ENCODE peak calls at places on chromosome 20, in six cellular contexts. K is cardiac muscle cell; J is CD4-positive, alpha-beta memory T cell; U is left ventricle myocardium inferior; T is colonic mucosa; Z is sigmoid colon. V is an unnamed sample. For H3K27me3, the result is how much of the 10 kb centered on the place peaks cover.

GRCh38 chr20:8774412-8774811 is 294.5 kb upstream of the PLCB4 start:
- DNase-seq in K (no peak), J (no peak), U (no peak), T (no peak), Z (no peak), V (no peak)

GRCh38 chr20:58078741-58079522 is 149.5 kb downstream of the ANKRD60 start:
- DNase-seq in K (peak), J (no peak), U (no peak), T (peak), Z (no peak), V (peak)

GRCh38 chr20:57263767-57264150 is 2.7 kb downstream of the BMP7 start:
- DNase-seq in K (no peak), J (no peak), U (no peak), T (no peak), Z (no peak), V (no peak)

GRCh38 chr20:50629675-50630055 is 61.7 kb downstream of the RIPOR3 start:
- DNase-seq in K (no peak), J (no peak), U (no peak), T (no peak), Z (no peak), V (no peak)

GRCh38 chr20:45066372-45066771 is 34.6 kb downstream of the KCNS1 start:
- DNase-seq in K (peak), J (no peak), U (no peak), T (no peak), Z (no peak), V (no peak)

GRCh38 chr20:59631751-59632380 is 27.5 kb downstream of the PHACTR3 start:
- DNase-seq in K (no peak), J (no peak), U (no peak), T (no peak), Z (peak), V (peak)

GRCh38 chr20:13333793-13334192 is 112.7 kb downstream of the ISM1 start:
- DNase-seq in K (peak), J (no peak), U (no peak), T (peak), Z (no peak), V (no peak)

GRCh38 chr20:43938932-43939761 is 24.5 kb downstream of the TOX2 start:
- DNase-seq in K (peak), J (no peak), U (peak), T (peak), Z (peak), V (peak)

GRCh38 chr20:44901972-44902371 is 7.9 kb upstream of the PABPC1L start:
- DNase-seq in K (no peak), J (no peak), U (no peak), T (no peak), Z (no peak), V (no peak)

GRCh38 chr20:17648306-17648646 is 33.8 kb downstream of the RRBP1 start:
- DNase-seq in K (no peak), J (no peak), U (no peak), T (no peak), Z (peak), V (no peak)

GRCh38 chr20:7540923-7541322 is 399.3 kb downstream of the HAO1 start:
- DNase-seq in K (peak), J (no peak), U (no peak), T (no peak), Z (no peak), V (no peak)

GRCh38 chr20:15865553-15865952 is 707.7 kb downstream of the KIF16B start:
- DNase-seq in K (no peak), J (no peak), U (no peak), T (no peak), Z (no peak), V (no peak)

GRCh38 chr20:58246346-58246745 is 17.9 kb upstream of the ANKRD60 start:
- DNase-seq in K (peak), J (no peak), U (no peak), T (no peak), Z (no peak), V (peak)

GRCh38 chr20:36573798-36574277 is 441 bp downstream of the TGIF2 start:
- DNase-seq in K (no peak), J (peak), U (peak), T (peak), Z (peak), V (no peak)

GRCh38 chr20:36384022-36384619 is 78.0 kb downstream of the DLGAP4 start:
- DNase-seq in K (peak), J (peak), U (no peak), T (peak), Z (no peak), V (no peak)

GRCh38 chr20:4507288-4507719 is 214.4 kb upstream of the PRND start:
- DNase-seq in K (peak), J (no peak), U (no peak), T (no peak), Z (no peak), V (no peak)

GRCh38 chr20:22575737-22576136 is 8.6 kb downstream of the FOXA2 start:
- DNase-seq in K (no peak), J (no peak), U (no peak), T (no peak), Z (no peak), V (no peak)

GRCh38 chr20:22572491-22572890 is 11.9 kb downstream of the FOXA2 start:
- DNase-seq in K (no peak), J (no peak), U (no peak), T (no peak), Z (no peak), V (no peak)

GRCh38 chr20:22575087-22575721 is 9.2 kb downstream of the FOXA2 start:
- DNase-seq in K (no peak), J (no peak), U (no peak), T (peak), Z (no peak), V (no peak)

GRCh38 chr20:22576273-22576672 is 8.1 kb downstream of the FOXA2 start:
- DNase-seq in K (no peak), J (no peak), U (no peak), T (no peak), Z (no peak), V (no peak)

GRCh38 chr20:22574545-22575086 is 9.8 kb downstream of the FOXA2 start:
- DNase-seq in K (no peak), J (no peak), U (no peak), T (no peak), Z (no peak), V (no peak)
- H3K27me3 ChIP-seq in K (half or more), J (under half), U (half or more), T (under half), Z (half or more), V (under half)

DNA sequence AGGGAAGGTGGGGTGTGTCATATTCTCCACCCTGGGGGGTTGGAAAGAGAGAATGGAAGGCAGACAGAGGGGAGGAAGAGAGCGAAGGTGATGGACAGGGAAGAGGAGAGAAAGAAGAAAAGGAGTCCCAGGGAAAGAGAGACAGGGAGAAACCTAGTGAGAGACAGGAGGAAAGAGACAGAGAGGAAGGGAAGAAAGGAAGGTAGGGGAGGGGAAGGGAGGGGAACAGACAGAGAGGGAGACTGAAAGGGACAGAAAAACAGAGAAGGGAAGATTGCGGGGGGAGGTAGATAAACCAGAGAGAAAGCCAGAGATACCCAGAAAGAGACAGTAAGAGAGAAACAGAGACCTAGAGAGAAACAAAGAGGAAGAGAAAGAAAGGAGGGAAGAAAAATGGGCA is 88.4 kb downstream of the CDH22 start:
- DNase-seq in K (no peak), J (no peak), U (no peak), T (no peak), Z (no peak), V (no peak)
- H3K27ac ChIP-seq in K (no peak), J (no peak), U (no peak), T (no peak), Z (no peak), V (no peak)

DNA sequence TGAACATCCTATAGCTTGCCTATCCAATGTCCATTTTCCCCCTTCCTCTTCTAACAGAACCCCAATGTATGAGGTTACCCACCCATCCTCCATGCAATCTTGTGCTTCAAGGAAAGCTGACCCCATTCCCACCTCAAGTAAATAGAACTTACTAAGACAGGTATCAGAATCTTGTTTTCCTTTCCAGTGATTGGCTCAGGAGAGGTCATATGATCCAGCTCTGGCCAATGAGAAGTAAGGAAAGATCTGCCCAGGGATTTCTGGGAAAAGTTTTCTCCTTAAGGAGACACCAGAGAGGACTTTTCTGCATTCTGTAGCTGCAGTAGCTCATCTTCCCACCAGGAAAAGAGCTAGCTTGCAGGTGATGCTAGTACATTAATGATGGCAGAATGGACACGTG is 341.8 kb upstream of the ZFP64 start:
- DNase-seq in K (no peak), J (no peak), U (no peak), T (no peak), Z (no peak), V (no peak)
- H3K27me3 ChIP-seq in K (under half), J (under half), U (under half), T (under half), Z (under half), V (under half)

GRCh38 chr20:23623666-23624065 is 14.1 kb downstream of the CST3 start:
- DNase-seq in K (no peak), J (no peak), U (no peak), T (no peak), Z (no peak), V (no peak)

GRCh38 chr20:23626040-23626620 is 11.6 kb downstream of the CST3 start:
- DNase-seq in K (peak), J (no peak), U (no peak), T (peak), Z (no peak), V (peak)

GRCh38 chr20:23625236-23625964 is 12.4 kb downstream of the CST3 start:
- DNase-seq in K (peak), J (no peak), U (no peak), T (peak), Z (no peak), V (no peak)

GRCh38 chr20:23624307-23624706 is 13.4 kb downstream of the CST3 start:
- DNase-seq in K (peak), J (no peak), U (no peak), T (no peak), Z (no peak), V (no peak)

DNA sequence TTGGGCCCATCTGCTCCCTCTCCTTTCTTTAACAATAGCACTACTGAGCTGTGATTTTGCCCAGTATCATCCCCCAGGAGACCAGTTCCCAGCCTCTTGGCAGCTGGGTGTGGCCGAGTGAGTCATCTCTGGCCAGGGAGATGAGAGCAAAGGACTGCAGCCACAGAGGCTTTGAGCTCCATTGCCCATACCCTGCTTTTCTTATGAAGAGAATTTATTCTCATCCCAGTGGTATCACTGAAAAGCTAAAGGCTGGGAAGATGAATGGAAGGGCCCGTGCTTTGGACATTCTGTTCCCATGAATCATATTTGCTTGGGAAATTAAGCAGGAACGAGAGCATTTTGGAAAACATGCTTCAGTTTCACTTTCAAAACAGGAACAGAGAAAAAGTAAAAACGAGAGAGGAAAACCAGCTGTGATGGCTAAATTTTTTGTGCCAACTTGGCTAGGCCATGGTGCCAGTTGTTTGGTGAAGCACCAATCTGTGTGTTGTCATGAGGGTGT is 14.9 kb downstream of the CST3 start:
- DNase-seq in K (peak), J (no peak), U (peak), T (peak), Z (peak), V (no peak)
- H3K27ac ChIP-seq in K (no peak), J (no peak), U (peak), T (peak), Z (peak), V (peak)

DNA sequence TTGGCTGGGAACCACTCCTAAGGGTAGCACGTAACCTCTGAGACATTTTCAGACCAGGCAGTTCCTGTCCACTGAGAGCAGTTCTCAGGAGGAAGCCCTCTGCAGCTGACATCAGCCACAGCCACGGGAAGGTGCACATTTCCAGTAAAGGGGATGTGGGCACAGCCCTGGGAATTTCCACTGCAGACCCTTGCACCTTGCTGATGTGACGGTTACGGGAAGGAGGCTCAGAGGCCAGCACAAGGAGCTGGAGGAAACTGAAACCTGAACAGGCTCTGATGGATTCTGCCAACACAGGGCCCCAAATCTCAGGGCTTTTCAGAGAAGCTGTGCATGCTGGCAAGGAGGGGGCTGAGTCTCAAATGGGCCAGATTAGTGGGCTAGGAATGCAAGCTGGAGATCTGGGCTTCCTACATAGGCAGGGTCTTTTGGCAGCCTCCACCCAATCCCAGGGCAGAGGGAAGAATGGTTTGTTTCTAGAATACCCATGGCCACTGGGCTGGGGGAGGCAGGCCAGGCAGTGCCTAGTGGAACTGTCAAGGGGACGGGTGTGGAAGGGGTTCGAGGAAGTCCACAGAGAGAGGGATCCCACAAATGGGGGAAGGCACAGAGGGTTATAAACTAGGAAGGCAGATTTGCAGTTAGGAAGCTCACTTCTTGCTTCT is 14.2 kb downstream of the EBF4 start:
- DNase-seq in K (no peak), J (no peak), U (no peak), T (no peak), Z (no peak), V (no peak)
- H3K27me3 ChIP-seq in K (under half), J (under half), U (under half), T (under half), Z (under half), V (under half)

GRCh38 chr20:47480239-47480638 is 21.4 kb upstream of the NCOA3 start:
- DNase-seq in K (no peak), J (no peak), U (no peak), T (no peak), Z (no peak), V (no peak)

GRCh38 chr20:47480705-47481104 is 21.0 kb upstream of the NCOA3 start:
- DNase-seq in K (no peak), J (no peak), U (no peak), T (no peak), Z (no peak), V (no peak)

GRCh38 chr20:47481330-47482216 is 20.1 kb upstream of the NCOA3 start:
- DNase-seq in K (no peak), J (no peak), U (no peak), T (no peak), Z (no peak), V (no peak)

GRCh38 chr20:47479506-47479905 is 22.2 kb upstream of the NCOA3 start:
- DNase-seq in K (no peak), J (no peak), U (no peak), T (no peak), Z (no peak), V (no peak)

DNA sequence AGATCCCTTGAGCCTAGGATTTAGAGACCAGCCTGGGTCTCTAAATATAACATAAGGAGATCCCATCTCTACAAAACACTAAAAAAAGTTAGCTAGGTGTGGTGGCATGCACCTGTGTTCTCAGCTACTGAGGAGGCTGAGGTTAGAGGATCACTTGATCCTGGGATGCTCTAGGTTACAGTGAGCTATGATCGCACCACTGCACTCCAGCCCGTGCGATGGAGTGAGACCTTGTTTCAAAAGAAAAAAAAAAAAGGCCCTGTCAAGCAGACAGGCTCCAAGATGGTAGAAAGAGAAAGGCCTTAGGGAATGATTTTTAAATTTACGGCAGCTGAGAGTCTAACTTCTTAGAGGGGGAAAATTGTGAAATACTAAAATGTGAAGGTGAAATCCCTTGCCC is 22.6 kb upstream of the NCOA3 start:
- DNase-seq in K (no peak), J (no peak), U (no peak), T (no peak), Z (no peak), V (no peak)
- H3K27ac ChIP-seq in K (no peak), J (no peak), U (peak), T (no peak), Z (no peak), V (no peak)

GRCh38 chr20:39057143-39057542 is 95.0 kb downstream of the DHX35 start:
- DNase-seq in K (no peak), J (no peak), U (no peak), T (no peak), Z (no peak), V (no peak)

GRCh38 chr20:39059036-39059435 is 96.9 kb downstream of the DHX35 start:
- DNase-seq in K (no peak), J (no peak), U (no peak), T (no peak), Z (no peak), V (no peak)

GRCh38 chr20:39052676-39053075 is 90.5 kb downstream of the DHX35 start:
- DNase-seq in K (no peak), J (no peak), U (no peak), T (no peak), Z (no peak), V (no peak)

GRCh38 chr20:39057911-39058310 is 95.8 kb downstream of the DHX35 start:
- DNase-seq in K (no peak), J (no peak), U (no peak), T (no peak), Z (no peak), V (no peak)
- H3K27me3 ChIP-seq in K (under half), J (under half), U (under half), T (under half), Z (under half), V (under half)

GRCh38 chr20:24782801-24783630 is 166.1 kb upstream of the CST7 start:
- DNase-seq in K (no peak), J (no peak), U (no peak), T (no peak), Z (peak), V (peak)

GRCh38 chr20:24779886-24780285 is 169.2 kb upstream of the CST7 start:
- DNase-seq in K (no peak), J (no peak), U (no peak), T (no peak), Z (peak), V (peak)

GRCh38 chr20:24782221-24782620 is 166.8 kb upstream of the CST7 start:
- DNase-seq in K (no peak), J (no peak), U (no peak), T (no peak), Z (peak), V (peak)

GRCh38 chr20:24780648-24781047 is 168.4 kb upstream of the CST7 start:
- DNase-seq in K (no peak), J (no peak), U (no peak), T (no peak), Z (peak), V (peak)

DNA sequence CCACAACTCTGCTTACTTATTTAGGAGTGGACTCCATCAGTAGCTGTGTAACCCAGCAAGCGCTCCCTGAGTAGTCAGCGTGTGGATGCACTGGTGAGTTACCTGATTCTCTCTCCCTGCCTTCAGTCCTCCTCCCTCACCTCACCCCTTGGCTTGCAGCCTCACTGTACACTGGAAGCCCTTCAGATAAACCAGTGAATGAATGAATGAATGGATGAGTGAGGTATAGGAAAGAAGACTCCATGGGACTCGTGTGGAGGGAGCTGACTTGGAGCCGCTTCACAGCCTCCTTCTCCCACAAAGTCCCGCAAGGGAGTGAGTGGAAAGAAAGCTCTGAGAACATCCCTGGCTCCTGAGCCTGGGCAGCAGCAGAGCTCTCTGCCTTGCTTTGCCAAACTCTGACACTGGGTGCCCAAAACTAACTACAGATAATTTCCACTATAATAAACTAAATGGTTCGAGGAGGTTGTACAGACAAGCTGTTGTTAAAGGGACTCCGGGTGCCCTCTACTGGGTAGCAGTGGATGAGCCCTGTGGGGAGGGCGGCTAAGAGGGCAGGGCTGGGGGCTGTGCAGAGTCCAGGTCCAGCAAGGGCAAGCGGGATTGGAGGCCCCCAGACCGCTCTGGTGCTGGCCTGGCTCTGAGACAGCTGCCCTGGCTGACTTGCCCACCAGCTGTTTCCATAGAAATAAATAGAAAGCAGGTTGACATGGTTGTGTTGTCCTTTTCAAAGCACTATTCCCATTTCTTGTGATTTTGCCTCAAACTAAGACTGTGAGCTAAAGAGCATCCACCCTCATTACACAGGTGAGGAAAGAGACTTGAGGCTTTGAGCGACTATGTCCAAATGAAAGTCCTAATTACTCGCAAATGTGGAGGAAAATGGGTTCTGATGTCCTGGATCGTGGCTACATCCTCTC is 167.7 kb upstream of the CST7 start:
- DNase-seq in K (peak), J (no peak), U (no peak), T (no peak), Z (peak), V (peak)
- H3K27ac ChIP-seq in K (no peak), J (no peak), U (no peak), T (no peak), Z (no peak), V (no peak)

GRCh38 chr20:64150756-64151633 is 13.3 kb upstream of the MYT1 start:
- DNase-seq in K (no peak), J (no peak), U (no peak), T (no peak), Z (peak), V (peak)
- H3K27me3 ChIP-seq in K (under half), J (under half), U (half or more), T (under half), Z (under half), V (under half)

V was measured in RWPE2.